ENCODE peak calls at places on chromosomes 12 and 14, in five cellular contexts. Z is IMR-90, G is suprapubic skin, P is gastrocnemius medialis, Q is left ventricle myocardium inferior. R is an unnamed sample.
A peak's percentile ranks its signal among the peaks of the same experiment; 100 is the strongest.

GRCh38 chr14:85061256-85061655 is 468.7 kb upstream of the FLRT2 start:
- DNase-seq in G (no peak), Z (no peak), P (no peak), Q (no peak), R (no peak)

GRCh38 chr12:70045514-70045913 is 197.7 kb upstream of the CNOT2 start:
- DNase-seq in Z (no peak), Q (no peak), P (no peak), G (no peak), R (no peak)

GRCh38 chr12:108839011-108839889 is 18.1 kb downstream of the SSH1 start:
- DNase-seq in P (no peak), G (no peak), Q (peak; percentile 51), Z (peak; percentile 58), R (no peak)

GRCh38 chr14:74018029-74018703 is 922 bp downstream of the ENTPD5 start:
- DNase-seq in Q (no peak), G (no peak), P (no peak), Z (peak; percentile 64), R (no peak)

GRCh38 chr12:105053116-105053572 is 31.1 kb downstream of the ALDH1L2 start:
- DNase-seq in Z (peak; percentile 79), P (peak; percentile 14), G (no peak), Q (peak; percentile 58), R (peak; percentile 29)

GRCh38 chr12:77940566-77940965 is 109.9 kb downstream of the NAV3 start:
- DNase-seq in G (no peak), Q (no peak), P (no peak), Z (peak; percentile 61), R (no peak)

GRCh38 chr12:31562594-31563328 is 28.2 kb downstream of the DENND5B start:
- DNase-seq in P (no peak), Q (no peak), G (no peak), Z (no peak), R (no peak)

GRCh38 chr12:101670007-101670671 is 27.3 kb upstream of the CHPT1 start:
- DNase-seq in Z (peak; percentile 58), G (no peak), Q (no peak), P (no peak), R (no peak)

DNA sequence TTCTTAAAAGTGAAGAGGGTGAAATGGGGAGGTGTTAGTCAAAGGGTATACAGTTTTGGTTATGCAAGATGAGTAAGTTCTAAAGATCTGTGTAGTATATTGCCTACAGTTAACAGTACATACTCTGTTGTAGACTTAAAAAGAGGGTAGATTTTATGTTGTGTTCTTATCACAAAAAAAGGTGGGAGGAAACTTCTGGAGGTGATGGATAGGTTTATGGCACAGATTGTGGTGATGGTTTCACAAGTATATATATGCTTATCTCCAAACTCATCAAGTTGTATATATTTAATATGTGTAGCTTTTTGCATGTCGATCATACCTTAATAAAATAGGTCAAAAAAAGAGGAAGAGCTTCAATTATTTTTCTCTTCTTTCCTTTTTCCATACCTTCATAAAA is 64.0 kb downstream of the PDE3A start:
- DNase-seq in P (no peak), Q (no peak), G (no peak), Z (no peak), R (no peak)
- H3K4me1 ChIP-seq in P (peaks cover 16% of the 10 kb centered on the region), Q (peaks cover 86% of the 10 kb centered on the region), G (no peaks in the 10 kb centered on the region), Z (no peaks in the 10 kb centered on the region), R (peaks cover 23% of the 10 kb centered on the region)

DNA sequence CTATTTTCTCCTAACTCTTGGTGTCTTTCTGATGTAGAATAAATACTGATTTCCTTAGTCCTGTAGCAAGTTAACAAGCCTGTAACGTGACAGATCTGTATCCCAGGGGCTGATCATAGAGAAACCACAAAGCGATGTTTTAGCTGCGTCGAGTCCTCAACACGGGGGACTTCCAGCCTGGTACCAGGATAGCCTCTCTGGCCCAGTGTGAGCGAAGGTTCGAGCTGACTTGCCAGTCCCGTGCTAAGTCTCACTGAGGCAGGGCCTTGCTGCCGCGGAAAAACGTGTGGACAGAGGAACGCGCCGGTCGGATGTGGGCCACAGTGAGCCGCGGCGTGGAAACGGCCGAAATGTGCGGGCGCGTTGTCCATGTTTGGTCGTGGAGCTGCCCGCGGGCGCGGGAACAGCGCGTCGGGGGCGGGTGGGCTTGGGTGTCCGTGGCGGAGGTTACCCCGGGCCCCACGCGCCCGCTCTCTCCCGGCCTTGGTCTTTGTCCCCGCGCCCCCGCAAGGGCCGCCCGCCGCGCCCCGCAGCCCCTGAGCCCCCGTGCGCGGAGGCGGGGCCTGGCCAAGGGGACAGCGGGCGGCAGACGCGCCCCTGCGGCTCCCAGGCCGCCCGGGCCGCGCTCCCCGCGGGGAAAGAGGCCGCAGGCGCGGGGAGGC is 531 bp upstream of the EML1 start:
- DNase-seq in P (no peak), Q (peak; percentile 39), Z (peak; percentile 20), G (no peak), R (no peak)
- H3K27me3 ChIP-seq in P (no peaks in the 10 kb centered on the region), Q (no peaks in the 10 kb centered on the region), Z (no peaks in the 10 kb centered on the region), G (no peaks in the 10 kb centered on the region), R (peaks cover 4% of the 10 kb centered on the region)

GRCh38 chr14:101834387-101835165 is 73.1 kb downstream of the PPP2R5C start:
- DNase-seq in P (no peak), G (no peak), Z (peak; percentile 20), Q (no peak), R (no peak)
- H3K4me1 ChIP-seq in P (peaks cover 80% of the 10 kb centered on the region), G (peaks cover 25% of the 10 kb centered on the region), Z (peaks cover 17% of the 10 kb centered on the region), Q (peaks cover 99% of the 10 kb centered on the region), R (peaks cover 17% of the 10 kb centered on the region)

DNA sequence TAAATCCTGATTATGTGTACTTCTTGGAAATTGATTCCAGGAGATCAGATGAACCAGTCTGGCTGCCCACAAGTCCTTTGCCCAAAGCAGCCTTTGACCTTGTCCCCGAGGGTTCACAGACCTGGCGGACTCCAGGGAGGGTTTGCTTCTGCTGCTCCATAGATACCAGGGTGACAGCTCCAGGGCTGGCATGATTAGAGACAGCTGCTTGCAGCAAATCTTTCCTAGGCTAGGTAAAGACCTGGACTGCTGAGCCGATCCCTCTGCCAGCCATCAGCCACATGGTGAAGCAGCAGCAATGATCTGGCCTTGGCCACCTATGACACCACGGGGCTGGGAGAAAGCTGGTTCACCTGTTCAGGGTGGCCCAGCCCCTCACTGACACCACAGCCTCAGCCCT is 10.1 kb upstream of the TBX5 start:
- DNase-seq in Q (no peak), G (no peak), Z (no peak), P (no peak), R (no peak)
- H3K27me3 ChIP-seq in Q (peaks cover 60% of the 10 kb centered on the region), G (peaks cover 87% of the 10 kb centered on the region), Z (no peaks in the 10 kb centered on the region), P (peaks cover 57% of the 10 kb centered on the region), R (peaks cover 6% of the 10 kb centered on the region)

GRCh38 chr14:102809870-102810269 is 32.6 kb downstream of the TRAF3 start:
- DNase-seq in Z (no peak), P (no peak), Q (no peak), G (no peak), R (no peak)

GRCh38 chr14:102811254-102811963 is 34.2 kb downstream of the TRAF3 start:
- DNase-seq in Z (no peak), P (no peak), G (no peak), Q (no peak), R (no peak)

GRCh38 chr14:102813691-102814090 is 36.4 kb downstream of the TRAF3 start:
- DNase-seq in Q (no peak), P (no peak), Z (no peak), G (no peak), R (no peak)

GRCh38 chr14:102811971-102812370 is 34.7 kb downstream of the TRAF3 start:
- DNase-seq in Q (no peak), Z (no peak), P (no peak), G (no peak), R (no peak)

GRCh38 chr14:102810523-102810922 is 33.3 kb downstream of the TRAF3 start:
- DNase-seq in P (no peak), Q (no peak), Z (no peak), G (no peak), R (no peak)
- H3K4me1 ChIP-seq in P (no peaks in the 10 kb centered on the region), Q (no peaks in the 10 kb centered on the region), Z (peaks cover 4% of the 10 kb centered on the region), G (no peaks in the 10 kb centered on the region), R (no peaks in the 10 kb centered on the region)

GRCh38 chr12:48986720-48987291 is 8.7 kb downstream of the WNT1 start:
- DNase-seq in G (no peak), Z (no peak), P (no peak), Q (no peak), R (no peak)

GRCh38 chr12:48985901-48986300 is 7.8 kb downstream of the WNT1 start:
- DNase-seq in Z (no peak), Q (no peak), G (no peak), P (no peak), R (no peak)

GRCh38 chr12:48985475-48985897 is 7.4 kb downstream of the WNT1 start:
- DNase-seq in Z (no peak), G (no peak), Q (peak; percentile 62), P (no peak), R (no peak)

GRCh38 chr12:48991247-48992050 is 7.7 kb downstream of the DDN start:
- DNase-seq in Q (no peak), P (no peak), Z (no peak), G (no peak), R (no peak)

GRCh38 chr12:48988030-48988649 is 10.0 kb downstream of the WNT1 start:
- DNase-seq in P (no peak), Z (peak; percentile 37), G (no peak), Q (no peak), R (no peak)
- H3K27me3 ChIP-seq in P (peaks cover 6% of the 10 kb centered on the region), Z (peaks cover 77% of the 10 kb centered on the region), G (peaks cover 52% of the 10 kb centered on the region), Q (peaks cover 93% of the 10 kb centered on the region), R (no peaks in the 10 kb centered on the region)

GRCh38 chr12:51834411-51834810 is 14.1 kb downstream of the FIGNL2 start:
- DNase-seq in Q (no peak), G (no peak), Z (no peak), P (no peak), R (no peak)
- H3K4me1 ChIP-seq in Q (peaks cover 25% of the 10 kb centered on the region), G (no peaks in the 10 kb centered on the region), Z (no peaks in the 10 kb centered on the region), P (no peaks in the 10 kb centered on the region), R (no peaks in the 10 kb centered on the region)

DNA sequence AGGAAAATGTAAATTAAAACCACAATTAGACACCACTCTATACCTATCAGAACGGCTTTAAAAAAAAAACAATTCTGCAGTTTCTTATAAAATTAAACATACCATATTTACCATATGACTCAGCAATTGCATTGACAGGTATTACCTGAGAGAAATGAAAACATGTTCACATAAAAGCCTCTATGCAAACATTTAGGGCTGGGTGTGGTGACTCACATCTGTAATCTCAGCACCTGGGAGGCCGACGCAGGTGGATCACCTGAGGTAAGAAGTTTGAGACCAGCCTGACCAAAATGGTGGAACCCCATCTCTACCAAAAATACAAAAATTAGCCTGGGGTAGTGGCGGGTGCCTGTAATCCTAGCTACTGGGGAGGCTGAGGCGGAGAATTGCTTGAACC is 41.1 kb downstream of the SPTB start:
- DNase-seq in Q (no peak), P (no peak), Z (no peak), G (peak; percentile 23), R (no peak)
- H3K27me3 ChIP-seq in Q (peaks cover 34% of the 10 kb centered on the region), P (no peaks in the 10 kb centered on the region), Z (peaks cover 45% of the 10 kb centered on the region), G (peaks cover 19% of the 10 kb centered on the region), R (no peaks in the 10 kb centered on the region)

GRCh38 chr14:98186140-98186539 is 1085.9 kb downstream of the BCL11B start:
- DNase-seq in Z (no peak), G (no peak), Q (no peak), P (no peak), R (no peak)
- H3K4me1 ChIP-seq in Z (no peaks in the 10 kb centered on the region), G (no peaks in the 10 kb centered on the region), Q (no peaks in the 10 kb centered on the region), P (no peaks in the 10 kb centered on the region), R (no peaks in the 10 kb centered on the region)

DNA sequence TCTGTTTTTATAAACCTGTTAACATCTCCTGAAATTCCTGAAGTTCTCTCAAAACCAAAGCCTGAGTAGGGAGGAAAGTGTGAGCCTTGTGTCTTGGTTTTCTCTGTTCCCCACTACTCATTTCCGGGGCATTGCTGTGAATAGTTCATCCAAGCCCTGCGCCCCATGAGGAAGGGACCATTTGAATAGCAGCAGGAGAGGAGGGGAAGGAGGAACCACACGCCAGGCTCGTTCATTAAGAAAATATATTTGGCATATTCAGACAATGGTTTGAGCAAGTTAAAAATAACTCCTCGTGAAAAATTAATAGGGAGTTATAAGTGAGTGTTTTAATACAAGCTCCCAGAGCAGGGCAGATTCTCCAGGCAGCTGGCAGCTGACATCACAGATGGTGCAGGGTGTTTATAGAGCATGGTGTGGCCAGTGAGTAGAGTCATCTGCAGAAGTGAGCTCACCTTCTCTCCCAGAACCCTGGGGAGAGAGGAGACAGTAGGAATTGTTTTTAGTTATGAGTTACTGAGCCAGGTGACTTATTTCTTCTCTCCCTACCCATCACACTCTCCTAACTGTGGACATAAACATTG is 29.5 kb upstream of the CISTR start:
- DNase-seq in G (no peak), P (no peak), Q (no peak), Z (peak; percentile 16), R (no peak)
- H3K27me3 ChIP-seq in G (peaks cover 2% of the 10 kb centered on the region), P (peaks cover 21% of the 10 kb centered on the region), Q (peaks cover 85% of the 10 kb centered on the region), Z (peaks cover 40% of the 10 kb centered on the region), R (no peaks in the 10 kb centered on the region)